ENCODE peak calls at places on chromosomes 13 and 19, in six cellular contexts. W, H, N, L, C and F are unnamed samples.

GRCh38 chr19:10580979-10581631 is 6.0 kb downstream of the AP1M2 start:
- DNase-seq in W (peak), H (peak), N (peak), L (peak), C (peak), F (peak)

GRCh38 chr13:52850396-52851152 is 2.1 kb upstream of the PCDH8 start:
- DNase-seq in W (peak), H (no peak), N (peak), L (peak), C (peak), F (no peak)

GRCh38 chr13:101492251-101492910 is 39.9 kb downstream of the ITGBL1 start:
- DNase-seq in W (no peak), H (no peak), N (no peak), L (no peak), C (no peak), F (no peak)

GRCh38 chr19:13212759-13213330 is 62.6 kb downstream of the IER2 start:
- DNase-seq in W (peak), H (peak), N (no peak), L (peak), C (peak), F (peak)

GRCh38 chr19:48480476-48481190 is 11.5 kb downstream of the CYTH2 start:
- DNase-seq in W (no peak), H (peak), N (peak), L (no peak), C (peak), F (no peak)

GRCh38 chr13:24606486-24607170 is 73.6 kb upstream of the ATP12A start:
- DNase-seq in W (no peak), H (no peak), N (no peak), L (no peak), C (no peak), F (no peak)

GRCh38 chr19:14580623-14581237 is 2.2 kb upstream of the CLEC17A start:
- DNase-seq in W (no peak), H (no peak), N (no peak), L (no peak), C (no peak), F (no peak)

GRCh38 chr19:45070861-45071544 is 5.3 kb downstream of the ZNF296 start:
- DNase-seq in W (no peak), H (no peak), N (no peak), L (no peak), C (no peak), F (no peak)

GRCh38 chr13:44819245-44819644 is 170.0 kb downstream of the NUFIP1 start:
- DNase-seq in W (peak), H (no peak), N (no peak), L (no peak), C (no peak), F (no peak)

GRCh38 chr19:6690160-6690885 is 20.4 kb upstream of the TNFSF14 start:
- DNase-seq in W (no peak), H (no peak), N (no peak), L (no peak), C (no peak), F (no peak)

GRCh38 chr13:66367356-66367755 is 862.8 kb downstream of the PCDH9 start:
- DNase-seq in W (no peak), H (no peak), N (no peak), L (no peak), C (no peak), F (no peak)

GRCh38 chr13:110503037-110503901 is 58.3 kb downstream of the RAB20 start:
- DNase-seq in W (no peak), H (no peak), N (peak), L (no peak), C (no peak), F (no peak)

GRCh38 chr13:105278797-105279425 is 1256.6 kb downstream of the EFNB2 start:
- DNase-seq in W (peak), H (no peak), N (no peak), L (no peak), C (no peak), F (no peak)

GRCh38 chr19:28446511-28446910 is 766.4 kb downstream of the UQCRFS1 start:
- DNase-seq in W (no peak), H (no peak), N (no peak), L (no peak), C (no peak), F (no peak)

GRCh38 chr13:36531746-36532486 is 99.6 kb downstream of the CCNA1 start:
- DNase-seq in W (peak), H (no peak), N (no peak), L (no peak), C (no peak), F (no peak)
- TF ChIP-seq CTCF in W (no peak), H (no peak), N (no peak), L (no peak), C (no peak), F (no peak)

GRCh38 chr19:55619264-55619663 is 5.1 kb downstream of the ZNF784 start:
- DNase-seq in W (no peak), H (no peak), N (no peak), L (no peak), C (no peak), F (no peak)

GRCh38 chr19:55618426-55618825 is 5.9 kb downstream of the ZNF784 start:
- DNase-seq in W (no peak), H (no peak), N (no peak), L (no peak), C (no peak), F (no peak)

GRCh38 chr19:55615553-55616394 is 8.6 kb downstream of the ZNF784 start:
- DNase-seq in W (no peak), H (no peak), N (no peak), L (no peak), C (no peak), F (no peak)

GRCh38 chr19:55616395-55616875 is 7.9 kb downstream of the ZNF784 start:
- DNase-seq in W (no peak), H (no peak), N (no peak), L (no peak), C (no peak), F (no peak)

DNA sequence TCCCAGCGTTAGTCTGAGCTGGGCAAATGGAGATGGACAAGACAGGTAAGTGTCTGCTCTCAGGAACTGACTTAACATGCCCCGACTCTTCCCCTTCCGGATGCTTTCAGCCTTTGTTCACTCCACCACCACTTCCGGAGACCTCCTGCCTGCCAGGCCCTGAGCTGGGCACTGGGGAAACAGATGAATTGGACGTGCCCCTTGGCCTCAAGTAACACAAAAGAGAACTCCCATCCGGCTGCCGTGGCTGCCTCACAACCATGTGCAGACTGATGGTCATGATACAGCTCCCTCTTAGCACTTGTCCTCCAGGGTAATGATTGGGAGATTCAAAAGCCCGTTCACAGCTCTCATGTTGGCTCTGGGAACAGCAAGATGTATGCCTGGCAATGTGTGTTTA is 6.9 kb downstream of the ZNF784 start:
- DNase-seq in W (no peak), H (no peak), N (no peak), L (no peak), C (no peak), F (no peak)
- H3K27ac ChIP-seq in W (no peak), H (no peak), N (no peak), L (no peak), C (no peak), F (no peak)

GRCh38 chr19:38850976-38851621 is 1.3 kb upstream of the HNRNPL start:
- DNase-seq in W (no peak), H (peak), N (peak), L (peak), C (peak), F (peak)
- TF ChIP-seq CTCF in W (no peak), H (no peak), N (no peak), L (no peak), C (no peak), F (no peak)

DNA sequence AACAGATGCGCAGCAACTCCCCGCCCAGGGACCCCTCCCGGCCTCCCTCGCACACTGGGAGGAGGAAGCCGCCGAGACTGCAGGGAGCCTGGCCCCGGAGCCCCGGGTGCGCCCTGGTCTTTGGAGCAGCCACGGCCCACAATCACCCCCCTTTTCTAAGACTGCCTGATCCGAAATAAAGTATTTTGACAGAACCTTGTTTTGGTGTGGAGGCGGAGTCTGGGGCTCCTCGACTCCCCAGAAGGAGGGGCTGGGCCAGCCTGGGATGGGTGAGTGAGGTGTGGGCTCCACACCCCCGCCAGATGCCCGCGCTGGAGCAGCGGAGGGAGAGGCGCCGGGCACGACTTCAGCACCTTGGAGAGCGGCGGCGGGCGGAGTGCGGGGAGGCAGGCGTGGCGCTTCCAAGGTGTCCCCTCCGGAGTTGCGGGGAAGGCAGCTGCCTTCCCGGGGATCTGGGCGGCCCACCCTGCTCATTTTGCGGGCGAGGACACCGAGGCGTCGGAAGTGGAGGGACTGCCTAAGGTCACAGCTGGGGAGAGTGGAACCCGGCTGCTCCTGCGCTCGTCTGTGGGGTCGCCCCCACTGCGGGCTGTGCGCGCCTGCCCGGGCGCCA is 9.4 kb downstream of the SIRT6 start:
- DNase-seq in W (peak), H (peak), N (peak), L (no peak), C (peak), F (peak)
- H3K27ac ChIP-seq in W (no peak), H (no peak), N (no peak), L (no peak), C (no peak), F (no peak)

GRCh38 chr19:56170261-56170660 is 5.5 kb upstream of the GALP start:
- DNase-seq in W (peak), H (no peak), N (no peak), L (no peak), C (no peak), F (no peak)
- TF ChIP-seq CTCF in W (no peak), H (no peak), N (no peak), L (no peak), C (no peak), F (no peak)